ENCODE peak calls at places on chromosomes 2 and 18, in nine cellular contexts. U is astrocyte of the spinal cord, R is fibroblast of lung, E is progenitor cell of endocrine pancreas, H is omental fat pad, I is fibroblast of pulmonary artery, L is AG04449, A is ascending aorta, Z is hepatocyte. S is an unnamed sample.

GRCh38 chr2:86807462-86808275 is 17.0 kb upstream of the CD8A start:
- DNase-seq in U (peak), Z (peak), L (no peak), H (no peak), A (no peak), I (peak), R (peak), E (peak), S (peak)

GRCh38 chr2:3280683-3281520 is 96.7 kb downstream of the EIPR1 start:
- DNase-seq in H (no peak), L (no peak), E (no peak), I (no peak), U (no peak), A (no peak), R (no peak), Z (no peak), S (no peak)

GRCh38 chr2:156399224-156399949 is 36.8 kb upstream of the GPD2 start:
- DNase-seq in Z (peak), R (peak), U (peak), H (no peak), L (no peak), I (peak), A (no peak), E (no peak), S (no peak)

GRCh38 chr2:173574713-173575112 is 220.0 kb downstream of the CDCA7 start:
- DNase-seq in R (peak), H (no peak), I (peak), Z (no peak), E (no peak), U (peak), L (no peak), A (no peak), S (no peak)

GRCh38 chr18:5895886-5896740 is 791 bp upstream of the TMEM200C start:
- DNase-seq in R (peak), Z (peak), H (no peak), I (no peak), A (no peak), E (peak), U (peak), L (no peak), S (no peak)

GRCh38 chr2:226652388-226652787 is 147.2 kb downstream of the IRS1 start:
- DNase-seq in I (peak), Z (no peak), H (no peak), L (peak), R (peak), A (no peak), E (no peak), U (peak), S (no peak)

GRCh38 chr18:70289351-70290330 is 796 bp downstream of the SOCS6 start:
- DNase-seq in I (peak), H (no peak), L (no peak), E (peak), R (peak), Z (peak), U (peak), A (no peak), S (peak)

GRCh38 chr18:54904521-54904920 is 54.7 kb downstream of the CCDC68 start:
- DNase-seq in L (no peak), A (no peak), H (no peak), R (no peak), Z (no peak), U (no peak), I (no peak), E (no peak), S (no peak)

GRCh38 chr18:6553234-6553900 is 138.7 kb upstream of the L3MBTL4 start:
- DNase-seq in R (peak), Z (no peak), A (no peak), H (no peak), U (no peak), L (no peak), E (no peak), I (no peak), S (no peak)

GRCh38 chr18:10860937-10861336 is 288.4 kb downstream of the PIEZO2 start:
- DNase-seq in U (no peak), E (no peak), I (no peak), Z (peak), A (no peak), H (no peak), L (no peak), R (peak), S (no peak)

GRCh38 chr18:63994783-63995399 is 25.0 kb downstream of the SERPINB8 start:
- DNase-seq in U (peak), H (peak), A (no peak), R (peak), E (peak), I (peak), L (no peak), Z (peak), S (peak)

GRCh38 chr2:215886026-215886425 is 127.3 kb downstream of the MREG start:
- DNase-seq in U (no peak), I (no peak), A (no peak), E (no peak), H (no peak), L (no peak), Z (no peak), R (no peak), S (no peak)

GRCh38 chr2:213763963-213764362 is 479.7 kb downstream of the SPAG16 start:
- DNase-seq in A (no peak), I (no peak), E (no peak), H (no peak), Z (no peak), L (no peak), R (no peak), U (no peak), S (no peak)

GRCh38 chr2:196592331-196592911 is 47.1 kb upstream of the CCDC150 start:
- DNase-seq in E (peak), U (peak), R (peak), H (no peak), L (no peak), Z (no peak), I (peak), A (no peak), S (no peak)

GRCh38 chr2:141187063-141187429 is 943.8 kb downstream of the LRP1B start:
- DNase-seq in L (no peak), E (no peak), I (peak), R (peak), A (no peak), U (no peak), H (no peak), Z (no peak), S (no peak)

GRCh38 chr2:64192080-64192479 is 47.9 kb upstream of the PELI1 start:
- DNase-seq in U (no peak), E (no peak), Z (no peak), I (no peak), H (no peak), R (no peak), L (no peak), A (no peak), S (no peak)

GRCh38 chr18:59705145-59705544 is 7.9 kb upstream of the CCBE1 start:
- DNase-seq in R (peak), Z (no peak), L (no peak), U (no peak), H (no peak), A (no peak), I (peak), E (no peak), S (no peak)

GRCh38 chr2:240946654-240947053 is 40.5 kb downstream of the CROCC2 start:
- DNase-seq in L (no peak), I (no peak), R (no peak), Z (no peak), U (no peak), A (no peak), E (peak), H (peak), S (no peak)

GRCh38 chr2:232681527-232681926 is 15.6 kb upstream of the GIGYF2 start:
- DNase-seq in L (no peak), A (no peak), H (no peak), U (no peak), Z (no peak), E (no peak), R (no peak), I (peak), S (no peak)

GRCh38 chr18:33010149-33010548 is 237.3 kb upstream of the KLHL14 start:
- DNase-seq in R (no peak), A (no peak), I (peak), E (no peak), U (peak), L (no peak), Z (no peak), H (no peak), S (no peak)

GRCh38 chr2:58896600-58896999 is 655.5 kb upstream of the FANCL start:
- DNase-seq in A (no peak), H (no peak), Z (no peak), U (peak), I (peak), L (peak), R (peak), E (no peak), S (no peak)

GRCh38 chr18:61950371-61950770 is 57.6 kb upstream of the RNF152 start:
- DNase-seq in A (no peak), E (no peak), I (no peak), H (no peak), L (no peak), R (no peak), U (no peak), Z (no peak), S (no peak)

GRCh38 chr2:52431352-52431760 is 1336.2 kb upstream of the CHAC2 start:
- DNase-seq in H (no peak), R (no peak), E (no peak), Z (no peak), U (no peak), A (no peak), L (no peak), I (no peak), S (no peak)

GRCh38 chr2:144323946-144324345 is 196.0 kb downstream of the ZEB2 start:
- DNase-seq in A (no peak), Z (no peak), H (no peak), R (no peak), I (no peak), E (no peak), L (no peak), U (no peak), S (no peak)

GRCh38 chr18:73479472-73479871 is 611.7 kb upstream of the NETO1 start:
- DNase-seq in L (no peak), E (no peak), A (no peak), R (peak), I (peak), U (peak), H (no peak), Z (no peak), S (no peak)

GRCh38 chr2:46849080-46849715 is 66.4 kb downstream of the MCFD2 start:
- DNase-seq in R (no peak), Z (peak), L (no peak), U (peak), H (no peak), I (peak), A (no peak), E (no peak), S (no peak)

GRCh38 chr2:230684222-230685164 is 28.1 kb upstream of the CAB39 start:
- DNase-seq in H (no peak), Z (peak), A (no peak), U (peak), E (no peak), L (no peak), I (peak), R (no peak), S (no peak)

GRCh38 chr2:215794829-215795546 is 218.4 kb downstream of the MREG start:
- DNase-seq in H (no peak), E (peak), A (no peak), Z (peak), U (peak), R (peak), L (no peak), I (peak), S (no peak)

GRCh38 chr2:127047716-127048617 is 59.0 kb downstream of the BIN1 start:
- DNase-seq in Z (no peak), E (no peak), H (no peak), A (no peak), U (no peak), I (no peak), R (no peak), L (no peak), S (no peak)

GRCh38 chr18:66193938-66194337 is 410.0 kb downstream of the CDH19 start:
- DNase-seq in H (no peak), Z (no peak), A (no peak), U (no peak), L (no peak), I (no peak), E (no peak), R (no peak), S (no peak)

GRCh38 chr18:57077786-57078552 is 68.9 kb upstream of the BOD1L2 start:
- DNase-seq in U (no peak), A (no peak), H (no peak), I (no peak), E (no peak), Z (no peak), L (no peak), R (no peak), S (peak)

GRCh38 chr18:35497006-35497333 is 790 bp downstream of the INO80C start:
- DNase-seq in L (no peak), A (no peak), U (peak), H (no peak), Z (peak), R (peak), E (no peak), I (peak), S (peak)

GRCh38 chr2:1461507-1462390 is 48.5 kb downstream of the TPO start:
- DNase-seq in R (no peak), Z (no peak), A (no peak), H (no peak), U (no peak), I (no peak), E (no peak), L (no peak), S (no peak)

GRCh38 chr2:165953306-165953654 is 296 bp downstream of the TTC21B start:
- DNase-seq in H (no peak), R (no peak), E (no peak), L (no peak), U (no peak), A (no peak), Z (no peak), I (no peak), S (no peak)

GRCh38 chr18:39786477-39786876 is 2168.6 kb upstream of the PIK3C3 start:
- DNase-seq in E (no peak), A (no peak), R (no peak), L (no peak), U (no peak), Z (no peak), I (no peak), H (no peak), S (no peak)

GRCh38 chr2:195563857-195564512 is 93.0 kb upstream of the SLC39A10 start:
- DNase-seq in I (peak), L (peak), U (peak), Z (no peak), A (no peak), E (no peak), H (no peak), R (peak), S (peak)

GRCh38 chr2:174705321-174705720 is 59.0 kb downstream of the CHRNA1 start:
- DNase-seq in Z (no peak), L (no peak), R (no peak), E (no peak), H (no peak), U (no peak), I (no peak), A (no peak), S (no peak)
- TF ChIP-seq CTCF in Z (no peak), L (no peak), R (no peak), E (no peak), H (no peak), U (no peak), I (no peak), A (no peak), S (no peak)

GRCh38 chr2:7378642-7379041 is 461.4 kb downstream of the RNF144A start:
- DNase-seq in A (no peak), Z (no peak), I (no peak), R (no peak), E (no peak), U (no peak), L (no peak), H (no peak), S (no peak)

GRCh38 chr2:7373156-7373555 is 455.9 kb downstream of the RNF144A start:
- DNase-seq in E (no peak), Z (no peak), R (no peak), L (no peak), I (no peak), H (no peak), U (no peak), A (no peak), S (no peak)

GRCh38 chr2:7379799-7380198 is 462.6 kb downstream of the RNF144A start:
- DNase-seq in U (no peak), H (no peak), Z (no peak), R (no peak), E (no peak), L (no peak), A (no peak), I (no peak), S (no peak)

GRCh38 chr2:7375901-7376300 is 458.7 kb downstream of the RNF144A start:
- DNase-seq in R (no peak), H (no peak), U (no peak), L (no peak), A (no peak), E (no peak), I (no peak), Z (no peak), S (no peak)

DNA sequence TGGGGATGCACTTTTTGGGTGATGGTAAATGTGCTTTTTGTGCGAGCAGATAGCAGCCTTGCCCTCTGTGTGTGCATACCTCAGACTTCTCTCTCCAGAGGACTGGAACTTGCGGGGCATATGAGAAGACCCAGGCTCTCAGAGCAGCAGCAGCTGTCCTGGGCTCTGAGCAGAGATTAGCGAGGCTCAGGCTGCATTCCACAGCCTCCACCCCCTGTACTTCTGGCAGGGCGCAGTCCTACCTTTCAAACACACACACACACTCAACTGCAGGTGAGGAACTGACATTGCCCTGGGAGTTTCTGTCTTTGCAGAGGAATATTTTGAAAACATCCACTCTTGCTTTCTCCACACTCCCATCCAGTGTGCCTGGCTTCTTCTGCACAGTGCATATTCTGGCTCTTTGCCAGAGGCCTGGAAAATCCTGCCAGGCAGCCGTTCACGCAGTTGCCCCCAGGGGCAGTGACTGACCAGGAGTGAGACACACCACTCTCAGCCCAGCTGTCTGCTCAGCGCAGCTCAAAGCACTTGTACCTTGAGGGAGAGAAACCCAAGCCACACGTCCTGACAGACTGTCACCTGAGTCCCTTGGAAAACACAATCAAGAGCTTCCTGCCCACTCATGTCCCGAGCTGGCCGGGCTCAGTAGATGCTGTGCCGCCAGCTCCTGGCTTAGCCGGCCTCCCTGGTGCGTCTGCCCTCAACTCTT is 460.8 kb downstream of the RNF144A start:
- DNase-seq in I (no peak), L (no peak), H (no peak), R (no peak), U (no peak), Z (peak), A (no peak), E (no peak), S (no peak)
- TF ChIP-seq CTCF in I (no peak), L (no peak), H (no peak), R (no peak), U (no peak), Z (peak), A (no peak), E (peak), S (no peak)

GRCh38 chr2:237064203-237065061 is 21.3 kb upstream of the COPS8 start:
- DNase-seq in U (no peak), I (no peak), H (no peak), R (no peak), Z (no peak), E (no peak), A (no peak), L (no peak), S (no peak)

GRCh38 chr2:237065062-237065360 is 20.7 kb upstream of the COPS8 start:
- DNase-seq in L (no peak), U (no peak), H (no peak), Z (no peak), A (no peak), R (no peak), E (no peak), I (no peak), S (no peak)

GRCh38 chr2:237073552-237073951 is 12.1 kb upstream of the COPS8 start:
- DNase-seq in Z (peak), E (no peak), U (peak), L (peak), R (peak), I (peak), A (no peak), H (no peak), S (no peak)

GRCh38 chr2:237072067-237072931 is 13.4 kb upstream of the COPS8 start:
- DNase-seq in E (peak), I (peak), A (no peak), Z (peak), R (peak), H (peak), L (no peak), U (peak), S (peak)

DNA sequence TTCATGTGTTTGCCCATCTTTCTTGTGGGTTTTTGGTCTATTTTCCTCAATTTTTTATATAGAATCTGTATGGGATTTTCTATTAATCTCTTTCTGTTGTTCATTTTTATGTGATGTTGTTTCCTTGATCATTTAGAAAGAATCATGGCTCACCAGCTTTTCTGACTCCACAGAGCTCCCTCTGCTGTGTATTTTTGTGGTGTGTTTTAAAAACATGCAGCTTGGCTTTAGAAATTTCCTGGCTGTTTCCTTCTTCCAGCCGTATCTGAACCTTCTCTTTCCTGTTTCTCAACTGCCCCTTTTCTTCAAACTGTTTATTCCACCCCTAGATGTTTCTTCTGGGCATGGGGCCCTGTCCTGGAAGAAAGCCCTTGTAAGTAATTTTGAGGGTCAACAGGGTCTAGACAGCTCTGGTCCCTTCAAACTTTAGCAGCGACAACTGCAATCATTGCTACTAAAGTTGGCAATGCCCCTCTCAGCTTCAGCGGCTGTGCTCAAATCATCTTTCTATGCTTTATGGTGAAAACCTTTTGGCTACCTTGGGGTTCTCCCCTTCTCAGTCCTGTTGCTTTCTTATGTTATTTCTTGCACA is 17.6 kb upstream of the COPS8 start:
- DNase-seq in H (no peak), A (no peak), Z (no peak), L (no peak), U (no peak), E (no peak), R (peak), I (peak), S (no peak)
- TF ChIP-seq CTCF in H (no peak), A (no peak), Z (peak), L (no peak), U (peak), E (no peak), R (peak), I (peak), S (no peak)

DNA sequence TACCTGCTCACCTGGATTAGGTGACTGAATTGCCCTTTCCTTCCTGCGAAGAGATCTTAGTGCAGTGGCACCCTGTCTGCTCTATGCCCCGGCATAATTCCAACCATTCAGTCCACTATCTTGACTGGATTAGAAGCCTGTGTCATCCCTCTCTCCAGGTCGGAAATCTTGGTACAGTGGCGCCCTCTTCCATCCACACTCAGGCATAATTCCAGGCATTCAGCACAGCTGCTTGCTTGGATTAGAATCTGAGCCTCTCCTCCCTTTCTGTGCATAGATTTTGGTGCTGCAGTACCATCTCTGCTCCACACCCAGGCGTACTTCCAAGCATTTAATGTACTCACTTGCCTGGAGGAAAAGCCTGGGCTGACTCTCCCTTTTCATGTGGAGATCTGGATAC is 1389.3 kb upstream of the TMEFF2 start:
- DNase-seq in Z (peak), E (no peak), R (no peak), I (peak), U (peak), H (no peak), A (no peak), L (no peak), S (no peak)
- TF ChIP-seq CTCF in Z (peak), E (no peak), R (no peak), I (peak), U (peak), H (no peak), A (no peak), L (no peak), S (no peak)

GRCh38 chr2:20035961-20036666 is 15.3 kb downstream of the LAPTM4A start:
- DNase-seq in I (no peak), E (no peak), U (no peak), Z (no peak), H (no peak), L (no peak), A (no peak), R (no peak), S (no peak)
- TF ChIP-seq CTCF in I (no peak), E (no peak), U (no peak), Z (no peak), H (no peak), L (no peak), A (no peak), R (no peak), S (no peak)

GRCh38 chr2:24824966-24825882 is 32.0 kb downstream of the CENPO start:
- DNase-seq in R (no peak), A (no peak), L (no peak), U (no peak), H (no peak), Z (no peak), I (peak), E (no peak), S (peak)
- TF ChIP-seq CTCF in R (peak), A (no peak), L (peak), U (peak), H (no peak), Z (peak), I (peak), E (peak), S (peak)

S was measured in activated CD8-positive, alpha-beta T cell treated with anti-CD3 and anti-CD28 coated beads for 36 hours.